ENCODE peak calls at places on chromosome 19, in eight cellular contexts. O, E, G, K, V, F, H and Z are unnamed samples.

GRCh38 chr19:16566702-16567101 is 5.5 kb downstream of the SLC35E1 start:
- DNase-seq in O (no peak), E (no peak), G (no peak), K (no peak), V (no peak), F (no peak), H (no peak), Z (no peak)

GRCh38 chr19:4375164-4375619 is 25.2 kb downstream of the SH3GL1 start:
- DNase-seq in O (no peak), E (no peak), G (peak), K (peak), V (peak), F (no peak), H (no peak), Z (peak)

GRCh38 chr19:57559008-57559403 is 657 bp downstream of the ZNF550 start:
- DNase-seq in O (peak), E (no peak), G (no peak), K (no peak), V (peak), F (no peak), H (no peak), Z (peak)

GRCh38 chr19:54803410-54803809 is at the start of gene KIR2DL4:
- DNase-seq in O (no peak), E (no peak), G (no peak), K (no peak), V (no peak), F (no peak), H (no peak), Z (no peak)

GRCh38 chr19:16025108-16026101 is 50.9 kb upstream of the TPM4 start:
- DNase-seq in O (peak), E (no peak), G (no peak), K (peak), V (peak), F (no peak), H (peak), Z (peak)

GRCh38 chr19:30229524-30230174 is 142.5 kb upstream of the ZNF536 start:
- DNase-seq in O (peak), E (no peak), G (no peak), K (no peak), V (no peak), F (no peak), H (no peak), Z (peak)

GRCh38 chr19:48381178-48381950 is 10.0 kb downstream of the KDELR1 start:
- DNase-seq in O (no peak), E (no peak), G (no peak), K (no peak), V (no peak), F (no peak), H (no peak), Z (no peak)

GRCh38 chr19:1509589-1510441 is 3.0 kb downstream of the ADAMTSL5 start:
- DNase-seq in O (no peak), E (no peak), G (no peak), K (no peak), V (no peak), F (no peak), H (no peak), Z (no peak)

GRCh38 chr19:33373701-33374405 is at the start of gene CEBPG:
- DNase-seq in O (peak), E (no peak), G (peak), K (peak), V (peak), F (no peak), H (no peak), Z (peak)

GRCh38 chr19:29336425-29336824 is 123.5 kb upstream of the UQCRFS1 start:
- DNase-seq in O (no peak), E (no peak), G (no peak), K (no peak), V (no peak), F (no peak), H (no peak), Z (no peak)

GRCh38 chr19:2014731-2015610 is 543 bp downstream of the BTBD2 start:
- DNase-seq in O (peak), E (no peak), G (no peak), K (no peak), V (no peak), F (peak), H (no peak), Z (no peak)

GRCh38 chr19:11356676-11357550 is 1.7 kb downstream of the PLPPR2 start:
- DNase-seq in O (no peak), E (no peak), G (no peak), K (no peak), V (no peak), F (no peak), H (no peak), Z (no peak)

GRCh38 chr19:19742773-19743172 is 9.9 kb upstream of the ZNF14 start:
- DNase-seq in O (peak), E (no peak), G (no peak), K (no peak), V (no peak), F (no peak), H (no peak), Z (no peak)

GRCh38 chr19:48351341-48351752 is 12.4 kb downstream of the TMEM143 start:
- DNase-seq in O (peak), E (no peak), G (peak), K (peak), V (peak), F (peak), H (no peak), Z (peak)

GRCh38 chr19:5665781-5666513 is 14.4 kb downstream of the MICOS13 start:
- DNase-seq in O (peak), E (peak), G (no peak), K (no peak), V (peak), F (no peak), H (no peak), Z (no peak)

GRCh38 chr19:1232652-1233360 is 5.0 kb downstream of the CBARP start:
- DNase-seq in O (no peak), E (no peak), G (no peak), K (peak), V (no peak), F (no peak), H (no peak), Z (peak)

GRCh38 chr19:31416548-31416947 is 67.3 kb upstream of the TSHZ3 start:
- DNase-seq in O (no peak), E (no peak), G (no peak), K (no peak), V (no peak), F (no peak), H (no peak), Z (no peak)

GRCh38 chr19:31613683-31614219 is 264.5 kb upstream of the TSHZ3 start:
- DNase-seq in O (no peak), E (no peak), G (no peak), K (peak), V (peak), F (no peak), H (no peak), Z (peak)

GRCh38 chr19:662207-662961 is 630 bp downstream of the RNF126 start:
- DNase-seq in O (peak), E (no peak), G (peak), K (peak), V (peak), F (no peak), H (no peak), Z (no peak)

GRCh38 chr19:6767357-6768235 is at the start of gene SH2D3A:
- DNase-seq in O (peak), E (no peak), G (peak), K (peak), V (peak), F (peak), H (no peak), Z (peak)

GRCh38 chr19:10603873-10604459 is 16.9 kb upstream of the AP1M2 start:
- DNase-seq in O (peak), E (no peak), G (no peak), K (no peak), V (peak), F (no peak), H (no peak), Z (no peak)

DNA sequence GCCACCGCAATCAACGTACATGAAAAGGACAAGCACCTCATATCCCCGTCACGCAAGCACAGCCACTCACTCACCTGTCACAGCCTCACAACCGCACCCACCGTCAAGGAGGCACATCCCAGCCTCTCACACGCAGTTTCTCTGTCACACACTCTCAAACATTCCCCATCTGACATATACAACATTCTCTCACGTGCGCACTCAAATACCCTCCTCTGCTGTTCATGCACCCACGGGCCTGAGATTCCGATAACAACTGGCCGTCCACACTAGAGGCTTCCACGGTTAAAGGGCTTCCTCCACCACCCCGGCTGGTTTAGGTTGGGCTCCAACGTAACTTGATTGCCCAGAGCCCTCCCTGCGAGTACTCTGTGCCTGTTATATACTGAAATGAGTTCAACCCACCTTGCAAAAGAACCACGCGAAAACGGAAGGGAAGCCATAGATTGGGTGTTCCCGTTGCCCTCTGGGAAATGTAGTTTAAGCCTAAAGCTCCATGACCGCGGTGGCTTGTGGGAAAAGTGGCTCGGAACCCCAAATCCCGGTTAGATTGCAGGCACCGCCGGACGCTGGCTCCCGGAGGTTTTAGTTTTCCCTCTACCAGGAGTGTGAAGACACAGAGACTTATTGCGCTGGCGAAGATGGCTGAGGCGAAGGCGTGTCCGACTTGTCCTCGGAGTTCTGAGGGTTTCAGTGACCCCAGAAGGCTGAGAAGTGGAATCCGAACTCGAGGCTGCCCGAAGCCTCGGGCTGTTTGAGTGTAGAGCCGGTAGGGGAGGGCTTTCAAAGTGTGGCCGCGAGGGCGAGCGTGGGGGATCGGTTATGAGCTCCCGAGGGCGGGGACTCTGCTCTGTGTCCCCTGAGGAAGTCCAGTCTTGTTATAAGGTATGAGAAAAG is at the start of gene ZNF573:
- DNase-seq in O (peak), E (peak), G (peak), K (peak), V (peak), F (peak), H (peak), Z (peak)
- H3K4me3 ChIP-seq in O (peak), E (peak), G (peak), K (peak), V (peak), F (peak), H (peak), Z (peak)

GRCh38 chr19:50204811-50205675 is 1.6 kb downstream of the MYH14 start:
- DNase-seq in O (no peak), E (no peak), G (peak), K (peak), V (no peak), F (no peak), H (no peak), Z (no peak)
- H3K4me3 ChIP-seq in O (no peak), E (no peak), G (peak), K (no peak), V (no peak), F (no peak), H (no peak), Z (no peak)

DNA sequence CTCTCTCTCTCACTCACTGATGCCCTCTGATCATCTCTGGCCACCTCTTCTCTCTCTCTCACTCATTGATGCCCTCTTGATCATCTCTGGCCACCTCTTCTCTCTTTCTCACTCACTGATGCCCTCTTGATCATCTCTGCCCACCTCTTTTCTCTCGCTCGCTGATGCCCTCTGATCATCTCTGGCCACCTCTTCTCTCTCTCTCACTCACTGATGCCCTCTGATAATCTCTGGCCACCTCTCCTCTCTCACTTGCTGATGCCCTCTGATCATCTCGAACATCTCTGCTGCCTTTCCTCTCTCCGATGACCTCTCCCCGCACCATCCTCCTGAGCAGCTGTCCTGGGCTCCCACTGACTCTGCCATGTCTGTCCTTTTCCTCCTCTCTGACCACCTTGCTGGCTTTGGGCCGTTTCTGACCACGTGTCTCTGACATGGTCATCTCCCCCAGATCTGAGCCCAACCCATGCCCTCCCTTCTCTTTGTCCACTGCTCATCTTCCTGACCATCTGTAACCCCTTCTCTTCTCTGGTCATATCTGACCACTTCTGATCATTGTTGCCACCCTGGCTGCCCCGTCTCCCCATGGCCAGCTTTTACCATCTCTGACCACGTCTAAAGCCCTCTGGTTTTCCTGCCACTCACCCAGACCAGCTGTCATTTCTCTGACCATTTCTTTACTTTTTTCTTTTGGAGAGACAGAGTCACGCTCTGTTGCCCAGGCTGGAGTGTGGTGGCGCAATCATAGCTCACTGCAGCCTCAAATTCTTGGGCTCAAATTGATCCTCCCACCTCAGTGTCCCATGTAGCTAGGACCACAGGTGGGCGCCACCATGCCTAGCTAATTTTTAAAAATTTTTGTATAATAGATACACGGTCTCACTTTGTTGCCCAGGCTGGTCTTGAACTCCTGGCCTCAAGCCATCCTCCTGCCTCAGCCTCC is 2.4 kb downstream of the LRFN3 start:
- DNase-seq in O (no peak), E (no peak), G (no peak), K (no peak), V (no peak), F (no peak), H (no peak), Z (no peak)
- H3K4me3 ChIP-seq in O (no peak), E (peak), G (peak), K (no peak), V (no peak), F (no peak), H (no peak), Z (peak)

DNA sequence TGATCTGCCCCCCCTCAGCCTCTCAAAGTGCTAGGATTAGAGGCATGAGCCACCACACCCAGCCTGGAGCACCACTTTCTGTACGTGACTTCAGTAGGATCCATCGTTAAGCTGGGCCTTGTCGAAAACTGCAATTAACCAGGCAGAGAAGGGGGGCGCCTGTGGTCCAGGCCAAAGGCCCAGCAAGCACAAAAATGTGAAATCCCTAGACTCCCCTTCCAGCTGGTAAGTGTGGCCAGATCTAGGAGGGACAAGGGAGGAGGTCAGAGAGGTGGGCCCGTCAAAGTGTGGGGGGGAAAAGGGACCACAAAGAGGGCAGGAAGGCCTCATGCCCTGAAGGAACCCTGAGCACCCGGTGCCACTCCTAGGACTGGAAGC is 13.8 kb downstream of the DDX39A start:
- DNase-seq in O (no peak), E (no peak), G (no peak), K (no peak), V (no peak), F (no peak), H (no peak), Z (no peak)
- H3K4me3 ChIP-seq in O (no peak), E (no peak), G (no peak), K (no peak), V (no peak), F (no peak), H (no peak), Z (no peak)

GRCh38 chr19:41926861-41927809 is 1.1 kb downstream of the ERFL start:
- DNase-seq in O (no peak), E (no peak), G (no peak), K (no peak), V (no peak), F (no peak), H (no peak), Z (no peak)
- H3K4me3 ChIP-seq in O (peak), E (peak), G (no peak), K (no peak), V (no peak), F (no peak), H (no peak), Z (no peak)

GRCh38 chr19:3284759-3285646 is 60.5 kb downstream of the CELF5 start:
- DNase-seq in O (peak), E (no peak), G (peak), K (peak), V (peak), F (no peak), H (no peak), Z (peak)
- H3K4me3 ChIP-seq in O (no peak), E (no peak), G (peak), K (no peak), V (no peak), F (peak), H (peak), Z (no peak)